ENCODE peak calls at places on chromosomes 4 and X, in five cellular contexts. D is retina, M is AG08395, F is tibial artery, I is right cardiac atrium. V is an unnamed sample.

GRCh38 chr4:152394786-152395185 is 141.1 kb downstream of the FBXW7 start:
- DNase-seq in D (no peak), M (no peak), F (no peak), I (no peak), V (no peak)

GRCh38 chr4:183467246-183467645 is 22.8 kb downstream of the CDKN2AIP start:
- DNase-seq in D (no peak), M (no peak), F (no peak), I (no peak), V (no peak)

GRCh38 chr4:41154814-41155177 is 59.5 kb downstream of the APBB2 start:
- DNase-seq in D (no peak), M (no peak), F (no peak), I (no peak), V (no peak)

GRCh38 chr4:3860913-3861636 is 94.9 kb downstream of the ADRA2C start:
- DNase-seq in D (no peak), M (no peak), F (no peak), I (no peak), V (no peak)

GRCh38 chrX:56978172-56978571 is 17.2 kb downstream of the SPIN3 start:
- DNase-seq in D (peak), M (peak), F (no peak), I (no peak), V (peak)

GRCh38 chr4:161203865-161204264 is 959.9 kb downstream of the FSTL5 start:
- DNase-seq in D (no peak), M (no peak), F (no peak), I (no peak), V (no peak)

GRCh38 chr4:4524364-4524763 is 17.5 kb downstream of the STX18 start:
- DNase-seq in D (peak), M (no peak), F (no peak), I (no peak), V (no peak)

GRCh38 chr4:31458813-31459212 is 738.6 kb downstream of the PCDH7 start:
- DNase-seq in D (peak), M (peak), F (no peak), I (no peak), V (no peak)

GRCh38 chr4:176400816-176401461 is 81.2 kb downstream of the SPCS3 start:
- DNase-seq in D (no peak), M (peak), F (no peak), I (no peak), V (no peak)

GRCh38 chrX:67700607-67701006 is 156.8 kb downstream of the AR start:
- DNase-seq in D (no peak), M (no peak), F (no peak), I (no peak), V (no peak)

GRCh38 chr4:8192748-8193738 is 6.0 kb upstream of the SH3TC1 start:
- DNase-seq in D (no peak), M (peak), F (no peak), I (peak), V (no peak)

GRCh38 chr4:72522440-72522839 is 46.6 kb downstream of the ADAMTS3 start:
- DNase-seq in D (no peak), M (no peak), F (no peak), I (no peak), V (no peak)

GRCh38 chr4:1731180-1731579 is 9.9 kb downstream of the TACC3 start:
- DNase-seq in D (no peak), M (no peak), F (no peak), I (peak), V (no peak)

GRCh38 chrX:9757366-9757765 is 8.3 kb downstream of the GPR143 start:
- DNase-seq in D (no peak), M (no peak), F (no peak), I (no peak), V (no peak)

GRCh38 chr4:184306949-184307348 is 89.3 kb upstream of the ENPP6 start:
- DNase-seq in D (no peak), M (no peak), F (no peak), I (no peak), V (no peak)

GRCh38 chr4:128452415-128452814 is 164.8 kb upstream of the PGRMC2 start:
- DNase-seq in D (no peak), M (no peak), F (no peak), I (no peak), V (no peak)

GRCh38 chr4:87839309-87839946 is 6.7 kb downstream of the MEPE start:
- DNase-seq in D (peak), M (peak), F (no peak), I (peak), V (no peak)

GRCh38 chr4:61572160-61572559 is 372.0 kb downstream of the ADGRL3 start:
- DNase-seq in D (no peak), M (no peak), F (no peak), I (no peak), V (no peak)

GRCh38 chrX:153818571-153819397 is 11.6 kb downstream of the PDZD4 start:
- DNase-seq in D (peak), M (peak), F (no peak), I (peak), V (no peak)

GRCh38 chr4:167290684-167291083 is 56.4 kb upstream of the SPOCK3 start:
- DNase-seq in D (no peak), M (no peak), F (no peak), I (no peak), V (no peak)

GRCh38 chr4:141912831-141913230 is 276.4 kb downstream of the IL15 start:
- DNase-seq in D (no peak), M (no peak), F (no peak), I (no peak), V (no peak)

GRCh38 chr4:44086753-44087152 is 361.9 kb downstream of the KCTD8 start:
- DNase-seq in D (no peak), M (no peak), F (no peak), I (no peak), V (no peak)